ENCODE peak calls at places on chromosomes 13 and 19, in four cellular contexts. Z is K562, T is SK-N-SH, U is stomach. R is an unnamed sample.

GRCh38 chr19:30378701-30379100 is 6.5 kb downstream of the ZNF536 start:
- DNase-seq in Z (no peak), T (no peak), U (peak), R (no peak)

GRCh38 chr13:31209172-31209818 is 9.5 kb downstream of the B3GLCT start:
- DNase-seq in Z (no peak), T (peak), U (peak), R (peak)

GRCh38 chr19:49512970-49513745 is 697 bp downstream of the FCGRT start:
- DNase-seq in Z (peak), T (peak), U (peak), R (peak)

GRCh38 chr13:76991432-76991795 is 467 bp upstream of the CLN5 start:
- DNase-seq in Z (no peak), T (no peak), U (peak), R (peak)

GRCh38 chr13:66048888-66049287 is 1181.2 kb downstream of the PCDH9 start:
- DNase-seq in Z (no peak), T (no peak), U (no peak), R (no peak)

GRCh38 chr13:25377244-25377962 is 5.6 kb downstream of the ATP8A2 start:
- DNase-seq in Z (no peak), T (no peak), U (no peak), R (no peak)

GRCh38 chr13:45191874-45192273 is 9.0 kb downstream of the KCTD4 start:
- DNase-seq in Z (no peak), T (no peak), U (no peak), R (no peak)

GRCh38 chr13:99087954-99088491 is 110.2 kb upstream of the DOCK9 start:
- DNase-seq in Z (no peak), T (peak), U (no peak), R (peak)

GRCh38 chr19:1619703-1620102 is 14.4 kb upstream of the UQCR11 start:
- DNase-seq in Z (no peak), T (peak), U (no peak), R (no peak)

GRCh38 chr13:110811008-110811720 is 97.7 kb downstream of the ING1 start:
- DNase-seq in Z (no peak), T (no peak), U (no peak), R (no peak)

GRCh38 chr13:113846639-113847318 is 17.1 kb downstream of the GAS6 start:
- DNase-seq in Z (no peak), T (no peak), U (no peak), R (no peak)

GRCh38 chr19:55087542-55087935 is 11.9 kb downstream of the EPS8L1 start:
- DNase-seq in Z (no peak), T (no peak), U (no peak), R (no peak)

GRCh38 chr19:679418-680286 is 3.5 kb downstream of the FSTL3 start:
- DNase-seq in Z (peak), T (peak), U (peak), R (peak)

GRCh38 chr13:34608326-34608725 is 333.7 kb upstream of the NBEA start:
- DNase-seq in Z (no peak), T (no peak), U (no peak), R (no peak)

GRCh38 chr13:113288880-113289279 is 8.2 kb upstream of the LAMP1 start:
- DNase-seq in Z (no peak), T (no peak), U (no peak), R (no peak)

GRCh38 chr19:23991170-23991569 is 76.5 kb downstream of the ZNF726 start:
- DNase-seq in Z (no peak), T (no peak), U (peak), R (no peak)

GRCh38 chr19:56732974-56733373 is 61.4 kb upstream of the ZNF835 start:
- DNase-seq in Z (no peak), T (no peak), U (no peak), R (no peak)

GRCh38 chr13:100588350-100589177 is at the start of gene GGACT:
- DNase-seq in Z (peak), T (peak), U (peak), R (peak)

GRCh38 chr19:12948597-12949362 is 3.1 kb downstream of the RAD23A start:
- DNase-seq in Z (no peak), T (no peak), U (no peak), R (no peak)
- TF ChIP-seq POLR2AphosphoS5 in Z (no peak), T (no peak), U (no peak), R (no peak)

DNA sequence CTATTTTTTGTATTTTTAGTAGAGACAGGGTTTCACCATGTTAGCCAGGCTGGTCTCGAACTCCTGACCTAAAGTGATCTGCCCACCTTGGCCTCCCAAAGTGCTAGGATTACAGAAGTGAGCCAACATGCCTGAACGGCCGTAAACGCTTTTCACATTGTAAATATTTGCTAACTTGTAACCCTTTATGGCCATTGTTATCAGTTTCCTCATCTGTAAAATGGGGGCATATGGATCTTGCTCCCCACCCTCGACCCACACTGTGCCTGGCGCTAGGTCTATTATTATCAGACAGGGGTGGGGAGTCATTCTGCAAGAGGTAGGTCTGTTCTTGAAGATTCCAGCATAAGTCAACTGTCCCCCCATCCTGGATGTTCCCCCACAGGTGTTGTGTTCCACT is 11.9 kb downstream of the NCAN start:
- DNase-seq in Z (no peak), T (no peak), U (no peak), R (no peak)
- TF ChIP-seq EP300 in Z (no peak), T (no peak), U (no peak), R (no peak)

DNA sequence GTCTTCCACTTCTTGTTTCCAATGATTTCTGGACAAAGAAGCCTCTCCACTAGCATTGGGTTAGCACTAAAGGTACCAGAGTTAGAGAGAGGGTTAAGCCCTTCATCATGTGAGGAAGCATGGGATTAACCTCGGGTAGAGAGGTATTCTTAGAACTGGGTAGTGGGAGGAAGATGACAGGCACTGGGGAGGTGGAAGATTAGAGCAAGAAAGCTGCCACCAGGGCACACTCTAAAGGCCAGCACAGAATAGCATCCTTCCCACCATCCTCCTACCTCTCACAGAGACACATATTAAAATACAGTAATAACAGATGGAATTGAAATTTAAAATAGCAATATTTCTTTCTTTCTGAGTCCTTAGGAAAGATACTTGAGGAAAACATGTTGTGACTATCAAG is 84.5 kb upstream of the PCDH20 start:
- DNase-seq in Z (no peak), T (no peak), U (no peak), R (no peak)
- TF ChIP-seq CTCF in Z (no peak), T (no peak), U (no peak), R (no peak)

GRCh38 chr19:21508198-21508597 is 2.8 kb downstream of the ZNF429 start:
- DNase-seq in Z (no peak), T (no peak), U (no peak), R (no peak)

GRCh38 chr19:21505459-21506393 is at the start of gene ZNF429:
- DNase-seq in Z (peak), T (peak), U (peak), R (peak)
- TF ChIP-seq POLR2AphosphoS5 in Z (peak), T (peak), U (peak), R (peak)

GRCh38 chr13:42270160-42270856 is 1.6 kb upstream of the AKAP11 start:
- DNase-seq in Z (no peak), T (no peak), U (no peak), R (no peak)
- TF ChIP-seq EP300 in Z (no peak), T (no peak), U (no peak), R (no peak)